ENCODE peak calls at places on chromosomes 7 and 10, in five cellular contexts. Z is T-helper 9 cell, H is G401, K is iris pigment epithelial cell, U is Right ventricle myocardium superior. Y is an unnamed sample.

GRCh38 chr7:143379607-143380263 is 1.4 kb upstream of the ZYX start:
- DNase-seq in Z (no peak), K (no peak), H (no peak), U (no peak), Y (no peak)

GRCh38 chr10:47025540-47026300 is 114.5 kb downstream of the PTPN20 start:
- DNase-seq in K (peak; percentile 21), H (no peak), U (peak; percentile 34), Z (no peak), Y (peak; percentile 92)

GRCh38 chr10:28020993-28021982 is 22.4 kb upstream of the ODAD2 start:
- DNase-seq in K (no peak), U (no peak), Z (no peak), H (no peak), Y (no peak)

GRCh38 chr7:95660023-95660434 is 63.7 kb upstream of the PDK4 start:
- DNase-seq in H (no peak), U (no peak), Z (no peak), K (peak; percentile 3), Y (no peak)

GRCh38 chr10:91409869-91410637 is at the start of gene HECTD2:
- DNase-seq in H (peak; percentile 80), U (peak; percentile 89), Z (peak; percentile 73), K (peak; percentile 80), Y (no peak)

GRCh38 chr7:130070900-130071622 is 727 bp downstream of the KLHDC10 start:
- DNase-seq in Z (no peak), H (peak; percentile 42), U (no peak), K (no peak), Y (no peak)

GRCh38 chr10:8418631-8419030 is 364.1 kb downstream of the GATA3 start:
- DNase-seq in U (no peak), K (peak; percentile 1), H (no peak), Z (no peak), Y (no peak)

GRCh38 chr10:96478317-96478716 is 35.4 kb downstream of the TLL2 start:
- DNase-seq in K (peak; percentile 21), U (no peak), Z (no peak), H (no peak), Y (no peak)

GRCh38 chr10:51876528-51876927 is 177.1 kb upstream of the CSTF2T start:
- DNase-seq in K (no peak), H (no peak), U (no peak), Z (no peak), Y (no peak)

GRCh38 chr7:131103997-131104396 is 223.7 kb upstream of the MKLN1 start:
- DNase-seq in Z (no peak), U (no peak), H (no peak), K (peak; percentile 88), Y (no peak)

GRCh38 chr10:49359349-49360231 is 36.3 kb downstream of the DRGX start:
- DNase-seq in Z (no peak), U (peak; percentile 50), K (peak; percentile 12), H (peak; percentile 12), Y (peak; percentile 91)

GRCh38 chr10:101161494-101162299 is 30.6 kb downstream of the TLX1 start:
- DNase-seq in U (peak; percentile 74), Z (peak; percentile 64), K (peak; percentile 67), H (peak; percentile 85), Y (peak; percentile 93)

GRCh38 chr10:26881600-26882331 is 21.0 kb upstream of the ABI1 start:
- DNase-seq in Z (no peak), U (no peak), K (peak; percentile 72), H (peak; percentile 76), Y (peak; percentile 34)

GRCh38 chr7:47724335-47724982 is 142.5 kb upstream of the TNS3 start:
- DNase-seq in Z (no peak), K (peak; percentile 95), U (no peak), H (no peak), Y (no peak)

GRCh38 chr7:44390701-44391100 is 65.3 kb upstream of the CAMK2B start:
- DNase-seq in K (no peak), H (no peak), Z (no peak), U (no peak), Y (peak; percentile 74)

GRCh38 chr7:17668122-17668521 is 272.2 kb downstream of the SNX13 start:
- DNase-seq in H (no peak), K (no peak), U (no peak), Z (no peak), Y (no peak)

GRCh38 chr7:17663056-17663675 is 277.1 kb downstream of the SNX13 start:
- DNase-seq in H (no peak), K (peak; percentile 82), Z (no peak), U (no peak), Y (no peak)

GRCh38 chr7:116616555-116617059 is 55.4 kb upstream of the MET start:
- DNase-seq in H (no peak), K (peak; percentile 37), U (no peak), Z (no peak), Y (no peak)

GRCh38 chr10:104498345-104498955 is 142.6 kb upstream of the SORCS3 start:
- DNase-seq in U (no peak), K (no peak), H (no peak), Z (no peak), Y (no peak)

GRCh38 chr10:110141185-110141584 is 66.2 kb upstream of the MXI1 start:
- DNase-seq in H (no peak), K (peak; percentile 69), U (no peak), Z (no peak), Y (no peak)

GRCh38 chr7:1015196-1015595 is 29.1 kb upstream of the GPR146 start:
- DNase-seq in Z (no peak), H (peak; percentile 53), U (no peak), K (no peak), Y (no peak)

GRCh38 chr10:89887830-89888229 is 186.4 kb downstream of the KIF20B start:
- DNase-seq in K (peak; percentile 11), Z (no peak), H (no peak), U (no peak), Y (no peak)

GRCh38 chr10:62373995-62374861 is at the start of gene ZNF365:
- DNase-seq in U (peak; percentile 43), K (peak; percentile 29), Z (peak; percentile 36), H (peak; percentile 66), Y (no peak)

GRCh38 chr10:17348111-17349008 is 106.0 kb downstream of the ST8SIA6 start:
- DNase-seq in H (no peak), K (peak; percentile 95), Z (no peak), U (peak; percentile 68), Y (no peak)

Y was measured in esophagus muscularis mucosa.